ENCODE peak calls at places on chromosomes 3 and 15, in nine cellular contexts. N is fibroblast of the aortic adventitia; X is NCI-H1417; W is activated CD8-positive, alpha-beta memory T cell treated with anti-CD3 and anti-CD28 coated beads, Interleukin-2, amount 50 U/mL, for 48 hours; S is GM12865; E is naive thymus-derived CD8-positive, alpha-beta T cell; H is activated CD4-positive, alpha-beta T cell treated with anti-CD3 and anti-CD28 coated beads for 24 hours; F is type B pancreatic cell; M is T-cell. Y is an unnamed sample.

GRCh38 chr3:66581261-66581660 is 80.4 kb upstream of the LRIG1 start:
- DNase-seq in N (no peak), X (no peak), W (no peak), S (no peak), E (no peak), H (no peak), F (no peak), M (no peak), Y (no peak)

GRCh38 chr15:64022571-64022970 is 23.7 kb downstream of the DAPK2 start:
- DNase-seq in N (no peak), X (no peak), W (no peak), S (no peak), E (no peak), H (no peak), F (no peak), M (no peak), Y (no peak)

GRCh38 chr15:63833246-63833696 is 477 bp downstream of the HERC1 start:
- DNase-seq in N (no peak), X (peak), W (peak), S (peak), E (no peak), H (peak), F (peak), M (peak), Y (peak)

GRCh38 chr3:69088033-69088432 is 3.3 kb downstream of the ARL6IP5 start:
- DNase-seq in N (peak), X (no peak), W (no peak), S (peak), E (no peak), H (no peak), F (no peak), M (no peak), Y (no peak)

GRCh38 chr3:115766587-115767492 is 143.5 kb downstream of the GAP43 start:
- DNase-seq in N (peak), X (no peak), W (no peak), S (no peak), E (no peak), H (no peak), F (no peak), M (no peak), Y (no peak)

GRCh38 chr15:69391046-69391757 is 22.9 kb upstream of the KIF23 start:
- DNase-seq in N (no peak), X (no peak), W (peak), S (no peak), E (no peak), H (no peak), F (no peak), M (no peak), Y (no peak)

GRCh38 chr3:64814360-64814759 is 126.6 kb upstream of the ADAMTS9 start:
- DNase-seq in N (no peak), X (no peak), W (no peak), S (no peak), E (no peak), H (no peak), F (no peak), M (no peak), Y (no peak)

GRCh38 chr15:75531041-75531450 is 48.1 kb downstream of the PTPN9 start:
- DNase-seq in N (peak), X (no peak), W (no peak), S (no peak), E (no peak), H (no peak), F (no peak), M (no peak), Y (no peak)

GRCh38 chr3:66662894-66663293 is 162.1 kb upstream of the LRIG1 start:
- DNase-seq in N (no peak), X (no peak), W (no peak), S (no peak), E (no peak), H (no peak), F (no peak), M (no peak), Y (no peak)

GRCh38 chr15:38253448-38253847 is 812 bp downstream of the SPRED1 start:
- DNase-seq in N (peak), X (no peak), W (no peak), S (peak), E (no peak), H (no peak), F (no peak), M (no peak), Y (no peak)

GRCh38 chr3:99330924-99331532 is 307.4 kb upstream of the COL8A1 start:
- DNase-seq in N (peak), X (no peak), W (no peak), S (no peak), E (no peak), H (no peak), F (no peak), M (no peak), Y (no peak)